ENCODE peak calls at places on chromosomes 13 and 19, in five cellular contexts. One of them, this sample, is unnamed.

GRCh38 chr19:41310031-41310831 is at the start of gene CCDC97:
- DNase-seq in epithelial cell of proximal tubule: peak
- DNase-seq in omental fat pad: no peak
- DNase-seq in SHP77: peak
- DNase-seq in heart left ventricle: peak
- DNase-seq in this sample: peak

GRCh38 chr19:55492362-55492944 is 4.2 kb downstream of the SSC5D start:
- DNase-seq in epithelial cell of proximal tubule: no peak
- DNase-seq in SHP77: no peak
- DNase-seq in heart left ventricle: no peak
- DNase-seq in omental fat pad: no peak
- DNase-seq in this sample: no peak

GRCh38 chr13:80400164-80400767 is 59.3 kb upstream of the SPRY2 start:
- DNase-seq in omental fat pad: no peak
- DNase-seq in SHP77: no peak
- DNase-seq in heart left ventricle: no peak
- DNase-seq in epithelial cell of proximal tubule: no peak
- DNase-seq in this sample: no peak

GRCh38 chr13:110280231-110280813 is 26.6 kb downstream of the COL4A1 start:
- DNase-seq in omental fat pad: no peak
- DNase-seq in epithelial cell of proximal tubule: no peak
- DNase-seq in SHP77: no peak
- DNase-seq in heart left ventricle: no peak
- DNase-seq in this sample: no peak

GRCh38 chr19:40611096-40611495 is 9.9 kb downstream of the LTBP4 start:
- DNase-seq in omental fat pad: no peak
- DNase-seq in epithelial cell of proximal tubule: no peak
- DNase-seq in heart left ventricle: no peak
- DNase-seq in SHP77: peak
- DNase-seq in this sample: no peak

GRCh38 chr13:114080739-114081561 is 51.5 kb downstream of the RASA3 start:
- DNase-seq in epithelial cell of proximal tubule: no peak
- DNase-seq in heart left ventricle: peak
- DNase-seq in omental fat pad: peak
- DNase-seq in SHP77: no peak
- DNase-seq in this sample: no peak

GRCh38 chr13:111249637-111250360 is 70.6 kb upstream of the TEX29 start:
- DNase-seq in SHP77: no peak
- DNase-seq in heart left ventricle: no peak
- DNase-seq in omental fat pad: no peak
- DNase-seq in epithelial cell of proximal tubule: no peak
- DNase-seq in this sample: no peak

GRCh38 chr19:45501730-45502014 is 3.4 kb downstream of the PPM1N start:
- DNase-seq in epithelial cell of proximal tubule: no peak
- DNase-seq in omental fat pad: no peak
- DNase-seq in SHP77: no peak
- DNase-seq in heart left ventricle: no peak
- DNase-seq in this sample: no peak

GRCh38 chr19:53192771-53193533 is at the start of gene ZNF665:
- DNase-seq in SHP77: no peak
- DNase-seq in epithelial cell of proximal tubule: no peak
- DNase-seq in heart left ventricle: peak
- DNase-seq in omental fat pad: peak
- DNase-seq in this sample: no peak

GRCh38 chr13:98143157-98143553 is 261 bp downstream of the FARP1 start:
- DNase-seq in heart left ventricle: peak
- DNase-seq in SHP77: no peak
- DNase-seq in omental fat pad: no peak
- DNase-seq in epithelial cell of proximal tubule: no peak
- DNase-seq in this sample: no peak

GRCh38 chr19:34979819-34980640 is 16.0 kb upstream of the ZNF792 start:
- DNase-seq in omental fat pad: no peak
- DNase-seq in SHP77: no peak
- DNase-seq in epithelial cell of proximal tubule: no peak
- DNase-seq in heart left ventricle: no peak
- DNase-seq in this sample: no peak

GRCh38 chr19:43847246-43847645 is 20.1 kb downstream of the ZNF283 start:
- DNase-seq in epithelial cell of proximal tubule: no peak
- DNase-seq in SHP77: no peak
- DNase-seq in omental fat pad: no peak
- DNase-seq in heart left ventricle: no peak
- DNase-seq in this sample: no peak

GRCh38 chr13:84648069-84648640 is 765.9 kb upstream of the SLITRK1 start:
- DNase-seq in omental fat pad: no peak
- DNase-seq in heart left ventricle: no peak
- DNase-seq in SHP77: no peak
- DNase-seq in epithelial cell of proximal tubule: no peak
- DNase-seq in this sample: no peak

GRCh38 chr19:2888739-2889224 is 11.9 kb upstream of the ZNF57 start:
- DNase-seq in SHP77: no peak
- DNase-seq in heart left ventricle: no peak
- DNase-seq in omental fat pad: no peak
- DNase-seq in epithelial cell of proximal tubule: no peak
- DNase-seq in this sample: no peak

GRCh38 chr13:83221813-83222241 is 660.4 kb downstream of the SLITRK1 start:
- DNase-seq in heart left ventricle: no peak
- DNase-seq in omental fat pad: no peak
- DNase-seq in epithelial cell of proximal tubule: no peak
- DNase-seq in SHP77: no peak
- DNase-seq in this sample: no peak

GRCh38 chr19:39341122-39341719 is 1.0 kb upstream of the SAMD4B start:
- DNase-seq in epithelial cell of proximal tubule: no peak
- DNase-seq in omental fat pad: no peak
- DNase-seq in heart left ventricle: no peak
- DNase-seq in SHP77: peak
- DNase-seq in this sample: no peak

GRCh38 chr13:48493851-48494250 is 39.0 kb downstream of the RCBTB2 start:
- DNase-seq in SHP77: no peak
- DNase-seq in omental fat pad: no peak
- DNase-seq in heart left ventricle: no peak
- DNase-seq in epithelial cell of proximal tubule: no peak
- DNase-seq in this sample: no peak

GRCh38 chr19:54154603-54155345 is 4.7 kb downstream of the LENG1 start:
- DNase-seq in omental fat pad: no peak
- DNase-seq in epithelial cell of proximal tubule: no peak
- DNase-seq in SHP77: no peak
- DNase-seq in heart left ventricle: no peak
- DNase-seq in this sample: no peak

GRCh38 chr13:74077847-74078246 is 56.4 kb downstream of the KLF12 start:
- DNase-seq in heart left ventricle: no peak
- DNase-seq in epithelial cell of proximal tubule: no peak
- DNase-seq in SHP77: no peak
- DNase-seq in omental fat pad: no peak
- DNase-seq in this sample: no peak

GRCh38 chr19:45767881-45768643 is 990 bp downstream of the SIX5 start:
- DNase-seq in heart left ventricle: peak
- DNase-seq in omental fat pad: no peak
- DNase-seq in SHP77: no peak
- DNase-seq in epithelial cell of proximal tubule: no peak
- DNase-seq in this sample: no peak

GRCh38 chr19:16067205-16067938 is 8.9 kb upstream of the TPM4 start:
- DNase-seq in epithelial cell of proximal tubule: no peak
- DNase-seq in SHP77: no peak
- DNase-seq in heart left ventricle: no peak
- DNase-seq in omental fat pad: no peak
- DNase-seq in this sample: no peak

GRCh38 chr13:70895599-70895998 is 787.3 kb upstream of the KLHL1 start:
- DNase-seq in epithelial cell of proximal tubule: no peak
- DNase-seq in SHP77: no peak
- DNase-seq in heart left ventricle: no peak
- DNase-seq in omental fat pad: no peak
- DNase-seq in this sample: no peak

GRCh38 chr13:85074543-85075313 is 724.5 kb downstream of the SLITRK6 start:
- DNase-seq in epithelial cell of proximal tubule: no peak
- DNase-seq in heart left ventricle: no peak
- DNase-seq in SHP77: no peak
- DNase-seq in omental fat pad: no peak
- DNase-seq in this sample: no peak

GRCh38 chr13:110134801-110135200 is 172.2 kb downstream of the COL4A1 start:
- DNase-seq in epithelial cell of proximal tubule: no peak
- DNase-seq in omental fat pad: no peak
- DNase-seq in heart left ventricle: no peak
- DNase-seq in SHP77: no peak
- DNase-seq in this sample: no peak

GRCh38 chr13:98478134-98479129 is 98.5 kb downstream of the STK24 start:
- DNase-seq in epithelial cell of proximal tubule: no peak
- DNase-seq in SHP77: no peak
- DNase-seq in omental fat pad: no peak
- DNase-seq in heart left ventricle: no peak
- DNase-seq in this sample: no peak

GRCh38 chr19:46350029-46350757 is 3.3 kb downstream of the PPP5C start:
- DNase-seq in epithelial cell of proximal tubule: no peak
- DNase-seq in SHP77: no peak
- DNase-seq in omental fat pad: no peak
- DNase-seq in heart left ventricle: no peak
- DNase-seq in this sample: no peak

GRCh38 chr13:47798906-47799305 is 202.2 kb downstream of the SUCLA2 start:
- DNase-seq in SHP77: no peak
- DNase-seq in epithelial cell of proximal tubule: no peak
- DNase-seq in omental fat pad: no peak
- DNase-seq in heart left ventricle: no peak
- DNase-seq in this sample: no peak

GRCh38 chr19:38034153-38034835 is 127.3 kb downstream of the SIPA1L3 start:
- DNase-seq in SHP77: no peak
- DNase-seq in omental fat pad: no peak
- DNase-seq in epithelial cell of proximal tubule: no peak
- DNase-seq in heart left ventricle: no peak
- DNase-seq in this sample: no peak

GRCh38 chr19:4284176-4284958 is 5.3 kb downstream of the SHD start:
- DNase-seq in SHP77: peak
- DNase-seq in omental fat pad: no peak
- DNase-seq in heart left ventricle: no peak
- DNase-seq in epithelial cell of proximal tubule: no peak
- DNase-seq in this sample: no peak

GRCh38 chr19:41373993-41374392 is 2.3 kb upstream of the TMEM91 start:
- DNase-seq in omental fat pad: no peak
- DNase-seq in epithelial cell of proximal tubule: no peak
- DNase-seq in SHP77: peak
- DNase-seq in heart left ventricle: peak
- DNase-seq in this sample: peak

GRCh38 chr13:48531416-48532145 is 1.3 kb downstream of the RCBTB2 start:
- DNase-seq in epithelial cell of proximal tubule: peak
- DNase-seq in SHP77: no peak
- DNase-seq in omental fat pad: no peak
- DNase-seq in heart left ventricle: no peak
- DNase-seq in this sample: no peak

GRCh38 chr13:51303063-51303552 is 36.4 kb upstream of the SERPINE3 start:
- DNase-seq in epithelial cell of proximal tubule: no peak
- DNase-seq in SHP77: no peak
- DNase-seq in heart left ventricle: no peak
- DNase-seq in omental fat pad: no peak
- DNase-seq in this sample: no peak